ENCODE peak calls at places on chromosomes 13 and 19, in eight cellular contexts. E is AG04449, A is foreskin fibroblast, I is GM13977, Z is A549, H is dorsolateral prefrontal cortex, L is choroid plexus epithelial cell, R is left ventricle myocardium inferior. T is an unnamed sample.
A peak's percentile ranks its signal among the peaks of the same experiment; 100 is the strongest.

GRCh38 chr19:16035601-16036297 is 40.5 kb upstream of the TPM4 start:
- DNase-seq in A (no peak), L (no peak), Z (no peak), R (no peak), H (peak; percentile 19), I (no peak), E (no peak), T (no peak)

GRCh38 chr19:48752511-48753365 is at the start of gene FUT1:
- DNase-seq in A (no peak), I (no peak), E (no peak), R (peak; percentile 72), Z (no peak), L (no peak), H (no peak), T (peak; percentile 74)

GRCh38 chr13:113623491-113624234 is 34.3 kb downstream of the ATP4B start:
- DNase-seq in I (no peak), A (peak; percentile 7), Z (no peak), H (no peak), L (no peak), E (no peak), R (peak; percentile 13), T (no peak)

GRCh38 chr19:873084-874019 is 13.9 kb downstream of the CFD start:
- DNase-seq in R (no peak), H (no peak), I (peak; percentile 76), L (peak; percentile 52), Z (peak; percentile 87), E (no peak), A (no peak), T (no peak)

GRCh38 chr13:28181413-28181812 is 43.1 kb downstream of the PAN3 start:
- DNase-seq in H (no peak), I (no peak), R (no peak), L (peak; percentile 60), A (peak; percentile 69), E (peak; percentile 46), Z (no peak), T (no peak)

GRCh38 chr13:37534181-37534580 is 64.4 kb downstream of the POSTN start:
- DNase-seq in H (no peak), E (peak; percentile 62), L (peak; percentile 45), Z (no peak), A (peak; percentile 67), R (no peak), I (no peak), T (no peak)

GRCh38 chr13:21014666-21015170 is 46.7 kb downstream of the LATS2 start:
- DNase-seq in H (no peak), E (peak; percentile 21), Z (peak; percentile 21), A (peak; percentile 85), L (peak; percentile 90), I (no peak), R (peak; percentile 66), T (no peak)

GRCh38 chr13:40502236-40502635 is 164.2 kb downstream of the FOXO1 start:
- DNase-seq in R (no peak), H (no peak), A (peak; percentile 8), Z (no peak), L (no peak), E (no peak), I (no peak), T (no peak)

GRCh38 chr13:32047088-32047487 is 15.5 kb downstream of the FRY start:
- DNase-seq in E (no peak), A (no peak), R (no peak), I (no peak), L (no peak), H (no peak), Z (no peak), T (no peak)

GRCh38 chr13:40026174-40026585 is 370.7 kb downstream of the COG6 start:
- DNase-seq in I (peak; percentile 53), R (no peak), H (no peak), Z (no peak), E (no peak), A (peak; percentile 4), L (peak; percentile 64), T (no peak)

GRCh38 chr19:53537523-53538377 is at the start of gene ZNF331:
- DNase-seq in A (peak; percentile 78), L (peak; percentile 64), Z (peak; percentile 86), I (peak; percentile 80), E (no peak), H (peak; percentile 71), R (peak; percentile 80), T (no peak)

GRCh38 chr19:48596679-48597465 is 9.7 kb upstream of the SPACA4 start:
- DNase-seq in I (no peak), L (no peak), Z (no peak), E (no peak), R (no peak), A (no peak), H (no peak), T (no peak)

GRCh38 chr19:50569023-50569697 is 925 bp upstream of the LRRC4B start:
- DNase-seq in Z (no peak), I (no peak), R (no peak), H (no peak), E (no peak), A (no peak), L (no peak), T (no peak)

GRCh38 chr13:32033744-32034143 is 2.2 kb downstream of the FRY start:
- DNase-seq in A (no peak), H (no peak), R (no peak), E (no peak), L (peak; percentile 17), I (no peak), Z (no peak), T (no peak)

GRCh38 chr19:5113633-5114586 is 145.0 kb downstream of the KDM4B start:
- DNase-seq in E (no peak), I (no peak), Z (no peak), L (no peak), H (no peak), R (peak; percentile 41), A (no peak), T (no peak)

GRCh38 chr19:9941236-9941635 is 4.9 kb upstream of the OLFM2 start:
- DNase-seq in I (no peak), L (no peak), H (no peak), Z (no peak), E (no peak), A (peak; percentile 50), R (no peak), T (no peak)

GRCh38 chr19:19486343-19487076 is 28.8 kb downstream of the TSSK6 start:
- DNase-seq in I (no peak), H (no peak), R (no peak), E (no peak), A (no peak), L (no peak), Z (no peak), T (no peak)

DNA sequence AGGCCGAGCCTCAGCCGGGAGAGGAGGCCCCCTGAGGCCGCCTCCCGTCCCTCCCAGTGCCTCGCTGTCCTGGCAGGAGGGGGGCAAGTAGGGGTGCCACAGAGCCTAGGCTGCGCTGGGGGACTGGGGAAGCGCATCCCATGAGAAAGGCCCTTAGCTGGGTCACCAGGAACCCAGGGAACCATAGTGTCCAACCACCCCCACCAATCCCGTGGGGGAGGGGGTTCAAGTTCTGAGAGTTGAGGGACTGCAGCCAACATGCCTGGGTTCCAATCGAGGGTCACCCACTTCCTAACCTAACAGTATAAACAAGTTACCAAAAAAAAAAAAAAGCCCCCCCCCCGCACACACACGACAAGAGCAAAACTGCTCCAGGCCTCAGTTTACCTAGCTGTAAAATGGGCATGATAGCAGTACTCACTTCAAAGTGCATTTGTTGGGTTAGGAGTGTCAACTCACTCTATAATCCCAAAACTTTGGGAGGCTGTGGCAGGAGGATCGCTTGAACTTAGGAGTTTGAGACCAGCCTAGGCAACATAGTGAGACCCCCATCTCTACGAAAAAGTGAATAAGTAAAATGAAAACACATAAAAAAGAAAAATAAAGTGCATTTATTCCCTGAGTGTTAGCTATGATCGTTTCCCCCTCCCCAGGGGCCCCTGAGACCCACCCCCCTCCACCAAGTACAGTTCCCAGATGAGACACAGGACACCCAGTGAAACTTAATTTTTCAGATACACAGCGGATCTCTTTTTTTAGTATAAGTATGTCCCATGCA is 28.8 kb upstream of the NANOS3 start:
- DNase-seq in R (no peak), H (no peak), L (no peak), Z (no peak), E (no peak), I (no peak), A (no peak), T (no peak)
- TF ChIP-seq CTCF in R (no peak), H (peak; percentile 31), L (no peak), Z (no peak), E (no peak), I (no peak), A (no peak), T (no peak)

GRCh38 chr19:4063369-4064072 is 3.2 kb downstream of the ZBTB7A start:
- DNase-seq in R (no peak), E (no peak), L (no peak), Z (peak; percentile 38), A (no peak), I (no peak), H (no peak), T (no peak)
- TF ChIP-seq CTCF in R (no peak), E (no peak), L (peak; percentile 27), Z (no peak), A (peak; percentile 2), I (no peak), H (no peak), T (no peak)

GRCh38 chr13:110652231-110652730 is 36.9 kb downstream of the NAXD start:
- DNase-seq in A (no peak), Z (no peak), R (no peak), E (no peak), H (no peak), I (no peak), L (no peak), T (no peak)

GRCh38 chr13:110651271-110651670 is 35.9 kb downstream of the NAXD start:
- DNase-seq in E (no peak), I (no peak), R (no peak), H (no peak), A (no peak), Z (no peak), L (no peak), T (no peak)

GRCh38 chr13:110652755-110653154 is 37.4 kb downstream of the NAXD start:
- DNase-seq in H (no peak), E (no peak), A (no peak), I (no peak), Z (no peak), R (no peak), L (no peak), T (no peak)

GRCh38 chr13:110650436-110650835 is 35.1 kb downstream of the NAXD start:
- DNase-seq in Z (no peak), H (no peak), E (no peak), R (no peak), L (no peak), I (no peak), A (no peak), T (no peak)

GRCh38 chr13:110651726-110652230 is 36.4 kb downstream of the NAXD start:
- DNase-seq in H (no peak), A (no peak), R (no peak), I (no peak), E (no peak), L (no peak), Z (no peak), T (no peak)
- TF ChIP-seq CTCF in H (no peak), A (no peak), R (no peak), I (no peak), E (no peak), L (no peak), Z (no peak), T (no peak)

DNA sequence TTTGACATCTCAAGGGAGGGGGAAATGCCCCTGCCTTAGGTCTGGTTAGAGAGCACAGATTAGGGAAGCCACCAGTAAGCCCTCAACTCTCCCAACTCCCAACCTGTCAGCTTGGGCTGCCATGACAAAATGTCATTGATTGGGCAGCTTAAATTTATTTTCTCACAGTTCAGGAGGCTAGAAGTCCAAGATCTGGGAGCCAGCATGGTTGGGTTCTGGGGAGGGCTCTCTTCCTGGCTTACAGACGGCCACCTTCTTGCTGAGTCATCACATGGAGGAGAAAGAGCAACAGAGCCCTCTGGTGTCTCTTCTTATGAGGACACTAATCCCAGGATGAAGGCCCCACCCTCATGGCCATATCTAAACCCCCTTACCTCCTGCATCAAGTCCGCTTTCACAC is 24.2 kb downstream of the C19orf12 start:
- DNase-seq in I (no peak), E (no peak), L (peak; percentile 65), A (no peak), R (no peak), H (no peak), Z (peak; percentile 83), T (no peak)
- TF ChIP-seq CTCF in I (peak; percentile 60), E (no peak), L (peak; percentile 58), A (peak; percentile 4), R (peak; percentile 59), H (peak; percentile 47), Z (peak; percentile 50), T (no peak)

T was measured in D721Med.